ENCODE peak calls at places on chromosomes 2 and 18, in seven cellular contexts. R is CD8-positive, alpha-beta memory T cell; V is A673; Q is GM23248; C is adipocyte; N is heart right ventricle; F is left ventricle myocardium inferior. W is an unnamed sample.

GRCh38 chr2:61328707-61329251 is 142.1 kb downstream of the USP34 start:
- DNase-seq in N (no peak), F (no peak), Q (peak; percentile 34), R (no peak), V (peak; percentile 24), C (no peak), W (no peak)

GRCh38 chr18:24111936-24112335 is 26.9 kb upstream of the CABYR start:
- DNase-seq in C (no peak), N (no peak), V (no peak), F (no peak), Q (no peak), R (no peak), W (no peak)

GRCh38 chr2:203327582-203327917 is 644 bp upstream of the ABI2 start:
- DNase-seq in F (no peak), N (no peak), Q (no peak), V (no peak), C (no peak), R (no peak), W (no peak)

GRCh38 chr2:47336259-47337238 is 66.4 kb upstream of the MSH2 start:
- DNase-seq in R (no peak), F (no peak), Q (peak; percentile 30), V (no peak), N (no peak), C (no peak), W (no peak)

GRCh38 chr2:38268001-38268400 is 109.1 kb downstream of the ATL2 start:
- DNase-seq in Q (peak; percentile 23), N (no peak), C (no peak), V (no peak), F (no peak), R (no peak), W (no peak)

GRCh38 chr2:36708119-36708741 is 11.7 kb downstream of the VIT start:
- DNase-seq in V (peak; percentile 64), N (no peak), F (no peak), R (no peak), C (peak; percentile 90), Q (peak; percentile 82), W (no peak)

GRCh38 chr2:53235836-53236582 is 531.6 kb upstream of the CHAC2 start:
- DNase-seq in F (no peak), C (no peak), Q (no peak), R (no peak), N (no peak), V (no peak), W (no peak)

GRCh38 chr2:191657977-191658376 is 20.0 kb upstream of the NABP1 start:
- DNase-seq in R (no peak), F (no peak), C (peak; percentile 80), V (no peak), N (no peak), Q (peak; percentile 92), W (no peak)

GRCh38 chr2:120905298-120905697 is 169.6 kb downstream of the GLI2 start:
- DNase-seq in N (no peak), Q (no peak), V (no peak), R (no peak), F (no peak), C (no peak), W (no peak)

GRCh38 chr2:36549063-36549662 is 48.8 kb downstream of the FEZ2 start:
- DNase-seq in C (no peak), N (no peak), R (no peak), V (no peak), F (no peak), Q (no peak), W (no peak)

GRCh38 chr2:168075446-168075845 is 171.9 kb downstream of the STK39 start:
- DNase-seq in R (no peak), C (no peak), Q (peak; percentile 15), F (no peak), N (no peak), V (no peak), W (no peak)

GRCh38 chr2:134253117-134253704 is 661 bp upstream of the MGAT5 start:
- DNase-seq in Q (no peak), F (no peak), N (no peak), R (no peak), C (no peak), V (no peak), W (no peak)

GRCh38 chr2:46814160-46814559 is 101.4 kb downstream of the MCFD2 start:
- DNase-seq in N (peak; percentile 92), C (peak; percentile 37), F (peak; percentile 87), R (no peak), V (no peak), Q (peak; percentile 75), W (peak; percentile 92)

GRCh38 chr2:1769703-1770422 is 25.5 kb upstream of the PXDN start:
- DNase-seq in N (peak; percentile 46), R (peak; percentile 50), V (peak; percentile 63), C (peak; percentile 58), F (peak; percentile 47), Q (peak; percentile 57), W (peak; percentile 79)

GRCh38 chr18:21496277-21496835 is 104.1 kb downstream of the ESCO1 start:
- DNase-seq in V (no peak), N (no peak), F (no peak), R (no peak), C (no peak), Q (no peak), W (no peak)

GRCh38 chr2:210655229-210655628 is 98.8 kb downstream of the CPS1 start:
- DNase-seq in V (no peak), Q (no peak), C (no peak), N (no peak), F (no peak), R (no peak), W (no peak)

GRCh38 chr18:67728364-67728763 is 211.8 kb upstream of the DSEL start:
- DNase-seq in F (no peak), N (no peak), C (no peak), Q (no peak), R (no peak), V (no peak), W (no peak)

GRCh38 chr2:212864186-212864585 is 287.2 kb downstream of the IKZF2 start:
- DNase-seq in C (no peak), Q (no peak), F (no peak), R (no peak), V (no peak), N (no peak), W (no peak)

GRCh38 chr2:120466704-120467054 is 120.7 kb downstream of the INHBB start:
- DNase-seq in V (no peak), N (no peak), Q (peak; percentile 31), F (no peak), C (peak; percentile 47), R (peak; percentile 3), W (no peak)

DNA sequence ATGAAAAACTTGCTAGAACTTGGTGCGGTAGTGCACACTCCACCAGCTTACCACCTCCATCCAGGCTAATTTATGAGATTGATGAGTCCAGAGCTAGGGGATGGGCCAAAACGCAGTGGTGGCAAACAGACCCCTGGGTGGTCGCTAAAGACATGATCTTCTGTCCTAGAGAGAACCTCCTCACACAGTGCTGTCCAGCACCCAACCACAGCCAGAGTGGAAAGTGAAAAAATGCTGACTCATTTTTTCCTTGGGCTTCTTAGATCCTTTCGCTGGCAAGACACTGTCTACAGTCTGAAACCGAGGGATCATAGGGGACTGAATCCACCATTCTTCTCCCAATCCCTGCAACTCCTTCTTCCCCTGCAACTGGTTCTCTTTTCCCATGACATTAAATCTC is 4.1 kb downstream of the ANTXR1 start:
- DNase-seq in R (no peak), C (peak; percentile 81), V (peak; percentile 41), Q (peak; percentile 92), F (no peak), N (no peak), W (no peak)
- H3K4me3 ChIP-seq in R (no peak overlapping the region), C (peak overlapping the region; percentile 13), V (peak overlapping the region; percentile 95), Q (peak overlapping the region; percentile 91), F (peak overlapping the region; percentile 1), N (peak overlapping the region; percentile 2), W (peak overlapping the region; percentile 82)

GRCh38 chr2:221558107-221558506 is 14.0 kb downstream of the EPHA4 start:
- DNase-seq in F (no peak), N (no peak), R (no peak), V (no peak), Q (no peak), C (no peak), W (no peak)
- H3K4me1 ChIP-seq in F (peaks cover 33% of the 10 kb centered on the region), N (no peaks in the 10 kb centered on the region), R (no peaks in the 10 kb centered on the region), V (peaks cover 39% of the 10 kb centered on the region), Q (peaks cover 22% of the 10 kb centered on the region), C (peaks cover 40% of the 10 kb centered on the region), W (no peaks in the 10 kb centered on the region)

GRCh38 chr2:118251427-118251826 is 163.2 kb downstream of the INSIG2 start:
- DNase-seq in C (peak; percentile 29), R (no peak), V (peak; percentile 4), Q (peak; percentile 79), F (no peak), N (peak; percentile 9), W (no peak)
- H3K4me3 ChIP-seq in C (no peak overlapping the region), R (no peak overlapping the region), V (no peak overlapping the region), Q (no peak overlapping the region), F (no peak overlapping the region), N (no peak overlapping the region), W (no peak overlapping the region)

DNA sequence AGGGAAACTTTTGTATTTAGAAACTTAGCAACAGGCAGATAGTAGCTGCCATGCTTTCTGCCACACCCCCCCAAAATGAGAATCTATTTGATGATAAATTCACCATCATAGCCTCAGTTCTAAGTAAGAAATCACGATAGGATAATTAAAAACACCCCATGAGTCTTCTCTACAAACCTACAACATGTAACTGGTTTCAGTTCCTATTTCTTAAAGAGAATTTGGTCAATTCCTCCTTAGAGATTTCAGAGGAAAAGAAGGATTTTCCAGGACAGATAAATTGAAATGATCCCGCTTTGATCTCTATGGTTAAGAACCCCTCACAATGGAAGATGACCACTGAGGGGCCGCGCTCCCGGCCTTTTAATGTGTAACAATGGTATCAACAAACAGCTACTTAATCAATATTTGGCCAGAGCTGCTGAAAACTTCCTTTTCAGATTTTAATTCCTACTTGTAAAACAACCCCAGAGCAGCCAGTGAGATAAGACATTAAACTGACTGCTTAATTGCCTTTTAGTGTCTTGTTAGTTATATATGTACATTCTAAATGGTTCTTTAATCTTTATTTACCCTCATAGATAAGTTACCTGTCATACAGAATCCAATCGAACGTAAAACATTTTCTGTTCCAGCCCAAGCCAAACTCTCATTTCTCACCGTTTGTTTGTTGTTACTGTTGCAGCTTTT is 10.1 kb downstream of the PAX3 start:
- DNase-seq in C (no peak), F (no peak), R (no peak), V (no peak), Q (no peak), N (no peak), W (no peak)
- H3K4me1 ChIP-seq in C (no peaks in the 10 kb centered on the region), F (no peaks in the 10 kb centered on the region), R (no peaks in the 10 kb centered on the region), V (peaks cover 34% of the 10 kb centered on the region), Q (no peaks in the 10 kb centered on the region), N (no peaks in the 10 kb centered on the region), W (no peaks in the 10 kb centered on the region)

GRCh38 chr18:75801178-75801577 is 373.7 kb upstream of the SMIM21 start:
- DNase-seq in N (no peak), V (no peak), R (no peak), F (no peak), C (no peak), Q (no peak), W (no peak)
- H3K4me3 ChIP-seq in N (no peak overlapping the region), V (no peak overlapping the region), R (no peak overlapping the region), F (no peak overlapping the region), C (no peak overlapping the region), Q (no peak overlapping the region), W (no peak overlapping the region)